ENCODE peak calls at places on chromosomes 6 and 20, in six cellular contexts. H is ovary, P is GM12878, B is IMR-90, E is sigmoid colon, S is esophagus squamous epithelium. W is an unnamed sample. For H3K36me3, the result is how much of the 10 kb centered on the place peaks cover.

GRCh38 chr6:3208096-3208774 is 19.2 kb downstream of the TUBB2B start:
- DNase-seq in H (no peak), P (no peak), B (peak), E (no peak), S (no peak), W (no peak)

GRCh38 chr6:163761491-163761890 is 347.0 kb downstream of the QKI start:
- DNase-seq in H (no peak), P (no peak), B (peak), E (no peak), S (no peak), W (no peak)

GRCh38 chr6:107634147-107635057 is 144.5 kb downstream of the SOBP start:
- DNase-seq in H (peak), P (no peak), B (no peak), E (no peak), S (no peak), W (no peak)

GRCh38 chr6:73394577-73395354 is at the start of gene DDX43:
- DNase-seq in H (peak), P (no peak), B (no peak), E (peak), S (peak), W (peak)

GRCh38 chr6:2875840-2876207 is 27.3 kb downstream of the SERPINB9 start:
- DNase-seq in H (peak), P (no peak), B (no peak), E (no peak), S (no peak), W (peak)

GRCh38 chr6:11214438-11214837 is 18.0 kb downstream of the NEDD9 start:
- DNase-seq in H (no peak), P (no peak), B (no peak), E (peak), S (no peak), W (no peak)

GRCh38 chr6:100115702-100116101 is 121.7 kb upstream of the MCHR2 start:
- DNase-seq in H (no peak), P (no peak), B (no peak), E (no peak), S (no peak), W (no peak)

GRCh38 chr20:51600016-51600420 is 57.5 kb upstream of the NFATC2 start:
- DNase-seq in H (no peak), P (no peak), B (no peak), E (no peak), S (no peak), W (no peak)

GRCh38 chr20:15930324-15931305 is 642.6 kb downstream of the KIF16B start:
- DNase-seq in H (no peak), P (no peak), B (peak), E (no peak), S (no peak), W (no peak)

GRCh38 chr6:83867527-83868161 is 8.2 kb downstream of the CYB5R4 start:
- DNase-seq in H (peak), P (no peak), B (peak), E (no peak), S (no peak), W (no peak)

GRCh38 chr20:21508230-21509078 is 5.4 kb downstream of the NKX2-2 start:
- DNase-seq in H (no peak), P (no peak), B (no peak), E (no peak), S (no peak), W (no peak)

GRCh38 chr6:144675231-144675861 is 390.2 kb downstream of the UTRN start:
- DNase-seq in H (no peak), P (peak), B (peak), E (no peak), S (no peak), W (no peak)

GRCh38 chr6:169583867-169584541 is 117.8 kb downstream of the WDR27 start:
- DNase-seq in H (no peak), P (no peak), B (no peak), E (no peak), S (no peak), W (no peak)

GRCh38 chr20:22999756-23000155 is 35.4 kb upstream of the SSTR4 start:
- DNase-seq in H (no peak), P (no peak), B (peak), E (no peak), S (no peak), W (no peak)

GRCh38 chr6:41504526-41505021 is 41.6 kb upstream of the FOXP4 start:
- DNase-seq in H (no peak), P (no peak), B (peak), E (no peak), S (no peak), W (no peak)

GRCh38 chr20:626579-626978 is 16.5 kb upstream of the TCF15 start:
- DNase-seq in H (no peak), P (no peak), B (no peak), E (no peak), S (no peak), W (no peak)

GRCh38 chr6:153613719-153614455 is 425.2 kb upstream of the OPRM1 start:
- DNase-seq in H (no peak), P (no peak), B (no peak), E (no peak), S (no peak), W (no peak)

GRCh38 chr6:67016921-67017460 is 1310.0 kb upstream of the EYS start:
- DNase-seq in H (no peak), P (no peak), B (no peak), E (no peak), S (no peak), W (no peak)

GRCh38 chr6:131061041-131061770 is 1.8 kb downstream of the EPB41L2 start:
- DNase-seq in H (no peak), P (no peak), B (peak), E (no peak), S (no peak), W (no peak)

GRCh38 chr6:158157064-158157764 is 10.8 kb downstream of the SERAC1 start:
- DNase-seq in H (no peak), P (no peak), B (no peak), E (no peak), S (no peak), W (no peak)

GRCh38 chr6:29522241-29522640 is 34.5 kb upstream of the MAS1L start:
- DNase-seq in H (no peak), P (no peak), B (no peak), E (no peak), S (no peak), W (no peak)

DNA sequence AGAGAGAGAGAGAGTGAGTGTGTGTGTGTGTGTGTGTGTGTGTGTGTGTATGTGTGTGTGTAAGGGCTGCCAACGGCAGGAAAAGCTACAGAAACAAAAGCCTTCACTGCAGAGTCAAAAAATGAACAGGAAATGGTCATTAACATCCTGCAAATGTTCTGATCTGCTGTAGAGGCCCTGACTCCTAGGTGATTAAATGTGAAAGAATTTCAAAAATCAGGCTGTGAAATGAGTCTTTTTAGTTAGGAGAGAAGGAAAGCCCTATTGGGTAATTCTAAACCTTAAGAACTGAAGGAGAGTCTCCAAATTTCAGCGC is 166.5 kb upstream of the MYLIP start:
- DNase-seq in H (no peak), P (no peak), B (peak), E (no peak), S (no peak), W (no peak)
- TF ChIP-seq POLR2A in H (no peak), P (no peak), B (no peak), E (no peak), S (no peak), W (no peak)

DNA sequence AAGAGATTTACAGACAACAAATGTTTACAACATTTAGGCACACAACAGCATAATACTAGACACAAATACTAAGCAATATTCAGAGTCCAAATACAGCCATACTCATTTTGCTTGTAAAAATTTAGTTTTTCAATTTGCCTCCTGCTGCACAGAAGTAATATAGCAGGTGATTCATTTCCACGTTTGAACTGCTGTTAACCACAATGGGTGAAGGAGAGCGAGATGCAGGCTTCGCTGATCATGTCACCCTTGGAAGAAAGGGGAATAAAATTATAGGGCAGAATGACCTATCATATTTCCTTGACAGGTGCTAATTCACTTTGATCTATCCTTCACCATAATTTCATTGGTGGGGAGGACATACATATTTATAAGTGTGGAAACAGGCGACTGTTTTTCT is 643.8 kb upstream of the AGPAT4 start:
- DNase-seq in H (no peak), P (no peak), B (no peak), E (no peak), S (no peak), W (no peak)
- TF ChIP-seq CTCF in H (no peak), P (no peak), B (no peak), E (no peak), S (no peak), W (no peak)

GRCh38 chr6:118903134-118903533 is 9.2 kb downstream of the ASF1A start:
- DNase-seq in H (no peak), P (no peak), B (no peak), E (no peak), S (no peak), W (no peak)
- H3K36me3 ChIP-seq in H (under half), P (under half), B (under half), E (under half), S (half or more), W (under half)

GRCh38 chr20:31747640-31748039 is 8.6 kb downstream of the TPX2 start:
- DNase-seq in H (no peak), P (no peak), B (peak), E (no peak), S (no peak), W (no peak)
- TF ChIP-seq POLR2A in H (no peak), P (no peak), B (no peak), E (no peak), S (no peak), W (no peak)

DNA sequence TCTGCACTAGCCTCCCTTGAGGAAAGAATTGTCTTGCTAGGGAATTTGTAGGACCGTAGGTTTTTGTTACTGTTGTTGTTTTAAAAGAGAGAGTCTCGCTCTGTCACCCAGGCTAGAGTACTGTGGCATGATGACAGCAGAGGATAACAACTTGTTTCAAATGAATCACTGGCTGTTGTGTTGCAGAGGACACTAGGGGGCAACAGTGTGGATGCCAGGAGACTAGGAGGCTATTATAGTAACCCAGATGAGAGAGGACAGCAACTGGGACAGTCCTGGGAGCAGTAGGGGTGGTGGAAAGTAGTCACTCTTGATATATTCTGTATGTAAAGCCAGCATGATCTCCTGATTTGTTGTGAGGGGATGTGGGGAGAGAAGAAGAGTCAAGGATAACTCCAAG is 41.8 kb upstream of the LAMA4 start:
- DNase-seq in H (no peak), P (no peak), B (peak), E (no peak), S (no peak), W (no peak)
- TF ChIP-seq CTCF in H (no peak), P (peak), B (peak), E (no peak), S (no peak), W (no peak)

GRCh38 chr6:35152067-35152707 is 11.0 kb upstream of the TCP11 start:
- DNase-seq in H (no peak), P (no peak), B (no peak), E (no peak), S (no peak), W (no peak)
- H3K36me3 ChIP-seq in H (under half), P (under half), B (under half), E (under half), S (under half), W (under half)

DNA sequence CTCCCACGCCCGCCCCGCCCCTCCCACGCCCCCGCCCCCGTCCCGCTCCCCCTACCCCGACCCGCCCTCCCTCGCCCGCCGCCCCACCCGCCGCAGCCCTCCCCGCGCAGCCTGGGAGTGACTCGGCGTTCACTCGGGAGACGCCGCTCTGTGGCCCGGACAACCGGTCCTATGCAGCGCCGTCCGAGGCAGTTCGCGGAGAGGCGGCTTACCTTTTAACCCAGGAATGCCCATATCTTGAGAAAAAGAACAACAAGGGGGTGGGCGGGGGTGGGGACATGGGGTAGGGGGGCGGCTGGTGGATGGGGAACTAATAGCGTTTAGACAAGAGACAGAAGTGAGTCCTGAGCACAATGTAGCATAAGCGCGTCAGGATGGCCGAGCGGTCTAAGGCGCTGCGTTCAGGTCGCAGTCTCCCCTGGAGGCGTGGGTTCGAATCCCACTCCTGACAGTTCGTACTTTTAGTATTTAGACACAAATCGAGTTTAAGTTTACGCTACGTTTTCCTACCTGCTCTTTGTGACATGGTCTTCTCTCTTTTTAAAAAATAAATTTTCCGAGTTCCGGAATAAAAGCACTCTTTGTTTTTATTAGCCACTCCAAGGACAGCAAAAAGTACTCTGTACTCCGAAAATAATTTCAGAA is 17.2 kb upstream of the HMGN4 start:
- DNase-seq in H (peak), P (no peak), B (peak), E (peak), S (peak), W (peak)
- TF ChIP-seq POLR2A in H (peak), P (peak), B (peak), E (no peak), S (peak), W (peak)

GRCh38 chr20:7996898-7997297 is 22.7 kb downstream of the TMX4 start:
- DNase-seq in H (no peak), P (no peak), B (no peak), E (no peak), S (no peak), W (no peak)

GRCh38 chr20:7994809-7995208 is 24.8 kb downstream of the TMX4 start:
- DNase-seq in H (no peak), P (no peak), B (no peak), E (no peak), S (no peak), W (no peak)

GRCh38 chr20:7993238-7993637 is 26.3 kb downstream of the TMX4 start:
- DNase-seq in H (no peak), P (no peak), B (no peak), E (no peak), S (no peak), W (no peak)

GRCh38 chr20:7989379-7989778 is 30.2 kb downstream of the TMX4 start:
- DNase-seq in H (no peak), P (no peak), B (no peak), E (no peak), S (no peak), W (no peak)

DNA sequence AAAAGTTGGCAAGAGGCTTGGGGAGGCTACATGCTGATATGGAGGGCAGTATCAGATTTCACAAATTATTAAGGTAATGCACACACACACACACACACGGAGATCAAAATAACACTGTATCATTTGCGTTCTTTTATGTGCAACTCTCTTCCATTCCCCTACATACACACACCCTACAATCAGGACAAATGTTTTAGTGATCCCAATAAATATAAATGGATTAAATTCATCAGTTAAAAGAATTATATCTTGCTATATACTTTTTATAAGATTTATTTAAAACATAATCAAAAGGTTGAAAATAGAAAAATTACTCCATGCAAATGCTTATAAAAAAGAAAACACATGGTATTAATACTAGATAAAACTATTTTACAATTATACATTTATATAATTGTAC is 25.9 kb downstream of the TMX4 start:
- DNase-seq in H (no peak), P (no peak), B (no peak), E (no peak), S (no peak), W (no peak)
- TF ChIP-seq CTCF in H (no peak), P (no peak), B (no peak), E (no peak), S (no peak), W (no peak)

DNA sequence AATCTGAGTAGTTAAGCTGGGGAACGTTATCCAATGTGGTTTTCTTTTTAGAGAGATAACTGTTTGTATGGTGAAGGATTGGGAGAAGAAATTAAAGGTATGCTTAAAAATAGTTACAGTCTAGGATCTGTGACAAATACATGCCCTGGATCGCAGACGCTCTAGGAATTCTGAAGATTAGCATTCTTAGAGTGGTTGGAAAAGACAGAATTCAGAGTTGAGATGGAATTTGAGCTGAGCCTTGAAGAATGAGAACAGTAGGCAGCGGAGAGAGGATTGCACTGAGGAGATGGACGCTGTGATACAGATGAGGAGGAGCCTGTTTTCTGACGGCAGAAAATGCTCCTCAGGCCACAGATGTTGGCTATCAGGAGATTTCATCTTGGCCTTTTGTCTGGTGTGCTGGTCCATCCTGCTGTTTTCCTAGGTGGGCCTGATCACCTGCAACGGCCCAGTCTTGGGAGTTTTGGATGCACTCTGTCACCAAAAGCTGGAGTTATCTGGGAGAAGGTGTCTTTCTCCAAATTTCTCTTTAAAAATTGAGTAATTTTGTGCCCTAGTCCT is 48.3 kb upstream of the KIF25 start:
- DNase-seq in H (no peak), P (no peak), B (no peak), E (no peak), S (no peak), W (no peak)
- H3K36me3 ChIP-seq in H (under half), P (under half), B (under half), E (half or more), S (half or more), W (under half)